ENCODE peak calls at places on chromosome 16, in ten cellular contexts. J, O, V, Q, U, P, Z, M, L and B are unnamed samples.
A peak's percentile ranks its signal among the peaks of the same experiment; 100 is the strongest.

GRCh38 chr16:81582655-81583441 is 138.2 kb downstream of the CMIP start:
- DNase-seq in J (no peak), O (no peak), V (peak; percentile 16), Q (no peak), U (no peak), P (no peak), Z (no peak), M (no peak), L (no peak), B (peak; percentile 30)

GRCh38 chr16:13307255-13307654 is 405.9 kb downstream of the SHISA9 start:
- DNase-seq in J (peak; percentile 69), O (no peak), V (no peak), Q (peak; percentile 100), U (no peak), P (no peak), Z (peak; percentile 27), M (no peak), L (peak; percentile 44), B (peak; percentile 37)

GRCh38 chr16:55479560-55480197 is 681 bp downstream of the MMP2 start:
- DNase-seq in J (no peak), O (no peak), V (peak; percentile 13), Q (no peak), U (no peak), P (no peak), Z (no peak), M (no peak), L (peak; percentile 35), B (peak; percentile 36)

GRCh38 chr16:61295311-61295710 is 740.9 kb downstream of the CDH8 start:
- DNase-seq in J (no peak), O (no peak), V (no peak), Q (no peak), U (no peak), P (no peak), Z (no peak), M (no peak), L (no peak), B (no peak)

GRCh38 chr16:69936751-69937211 is 14.4 kb upstream of the CLEC18A start:
- DNase-seq in J (no peak), O (no peak), V (no peak), Q (no peak), U (no peak), P (no peak), Z (no peak), M (no peak), L (no peak), B (no peak)

GRCh38 chr16:56841659-56842058 is 23.3 kb upstream of the SLC12A3 start:
- DNase-seq in J (no peak), O (no peak), V (no peak), Q (no peak), U (no peak), P (no peak), Z (no peak), M (no peak), L (no peak), B (no peak)

GRCh38 chr16:19882186-19882585 is 2.5 kb downstream of the GPRC5B start:
- DNase-seq in J (no peak), O (no peak), V (no peak), Q (no peak), U (peak; percentile 58), P (no peak), Z (no peak), M (no peak), L (no peak), B (no peak)

GRCh38 chr16:2179576-2179975 is 16.8 kb downstream of the CASKIN1 start:
- DNase-seq in J (no peak), O (no peak), V (no peak), Q (no peak), U (no peak), P (no peak), Z (no peak), M (no peak), L (no peak), B (no peak)

GRCh38 chr16:278863-279366 is 1.5 kb upstream of the ARHGDIG start:
- DNase-seq in J (peak; percentile 70), O (peak; percentile 58), V (peak; percentile 55), Q (no peak), U (peak; percentile 45), P (no peak), Z (no peak), M (peak; percentile 77), L (no peak), B (peak; percentile 54)